ENCODE peak calls at places on chromosomes 3 and 15, in four cellular contexts. R is transverse colon, J is stomach, Q is HCT116. O is an unnamed sample.

GRCh38 chr3:60610441-60611112 is 640.7 kb downstream of the FHIT start:
- DNase-seq in R (peak), Q (no peak), J (peak), O (no peak)

GRCh38 chr3:160796089-160796812 is 40.2 kb downstream of the PPM1L start:
- DNase-seq in J (no peak), R (no peak), Q (no peak), O (no peak)

GRCh38 chr3:133711013-133711412 is 35.2 kb upstream of the TF start:
- DNase-seq in Q (no peak), J (no peak), R (no peak), O (no peak)

GRCh38 chr3:182486459-182486858 is 306.8 kb upstream of the ATP11B start:
- DNase-seq in Q (no peak), J (no peak), R (no peak), O (no peak)

GRCh38 chr3:15064299-15064834 is 748 bp downstream of the MRPS25 start:
- DNase-seq in J (no peak), Q (no peak), R (peak), O (no peak)

GRCh38 chr3:144660097-144660496 is 688.5 kb downstream of the DIPK2A start:
- DNase-seq in Q (no peak), J (no peak), R (no peak), O (no peak)

GRCh38 chr15:62857411-62857853 is 185.1 kb upstream of the TPM1 start:
- DNase-seq in Q (no peak), J (no peak), R (no peak), O (no peak)

GRCh38 chr3:43914269-43914668 is 223.5 kb downstream of the ABHD5 start:
- DNase-seq in R (no peak), Q (no peak), J (no peak), O (no peak)

GRCh38 chr3:102665183-102665582 is 230.4 kb downstream of the ZPLD1 start:
- DNase-seq in R (no peak), Q (no peak), J (no peak), O (no peak)

GRCh38 chr3:14489641-14490040 is 50.5 kb downstream of the GRIP2 start:
- DNase-seq in J (no peak), R (no peak), Q (no peak), O (no peak)

GRCh38 chr3:66483006-66483928 is 17.6 kb downstream of the LRIG1 start:
- DNase-seq in R (peak), J (peak), Q (no peak), O (no peak)

GRCh38 chr3:15360786-15361493 is 28.6 kb upstream of the SH3BP5 start:
- DNase-seq in J (no peak), Q (no peak), R (no peak), O (no peak)

GRCh38 chr3:12815719-12816118 is 19.2 kb downstream of the CAND2 start:
- DNase-seq in J (no peak), R (no peak), Q (no peak), O (no peak)

GRCh38 chr3:111585214-111585613 is 9.9 kb downstream of the ZBED2 start:
- DNase-seq in Q (peak), J (no peak), R (no peak), O (no peak)

GRCh38 chr15:73955851-73956250 is 29.6 kb downstream of the LOXL1 start:
- DNase-seq in R (no peak), Q (no peak), J (no peak), O (no peak)

GRCh38 chr15:75727851-75728715 is 15.4 kb upstream of the CSPG4 start:
- DNase-seq in Q (peak), R (peak), J (peak), O (no peak)

GRCh38 chr15:93040288-93041158 is 48.5 kb downstream of the RGMA start:
- DNase-seq in Q (no peak), R (no peak), J (no peak), O (no peak)

GRCh38 chr15:101000271-101000681 is 81.1 kb downstream of the LRRK1 start:
- DNase-seq in Q (no peak), R (no peak), J (no peak), O (no peak)

GRCh38 chr15:71066983-71067382 is 48.3 kb upstream of the THSD4 start:
- DNase-seq in R (no peak), Q (no peak), J (no peak), O (no peak)

GRCh38 chr15:48178612-48178931 is 477 bp upstream of the MYEF2 start:
- DNase-seq in J (no peak), Q (no peak), R (no peak), O (no peak)

GRCh38 chr3:124456506-124456905 is 273.7 kb upstream of the UMPS start:
- DNase-seq in Q (no peak), J (no peak), R (no peak), O (no peak)

GRCh38 chr3:15332405-15333098 is at the start of gene SH3BP5:
- DNase-seq in R (peak), Q (peak), J (peak), O (no peak)

GRCh38 chr3:69087030-69087791 is 2.5 kb downstream of the ARL6IP5 start:
- DNase-seq in Q (no peak), R (no peak), J (no peak), O (no peak)

DNA sequence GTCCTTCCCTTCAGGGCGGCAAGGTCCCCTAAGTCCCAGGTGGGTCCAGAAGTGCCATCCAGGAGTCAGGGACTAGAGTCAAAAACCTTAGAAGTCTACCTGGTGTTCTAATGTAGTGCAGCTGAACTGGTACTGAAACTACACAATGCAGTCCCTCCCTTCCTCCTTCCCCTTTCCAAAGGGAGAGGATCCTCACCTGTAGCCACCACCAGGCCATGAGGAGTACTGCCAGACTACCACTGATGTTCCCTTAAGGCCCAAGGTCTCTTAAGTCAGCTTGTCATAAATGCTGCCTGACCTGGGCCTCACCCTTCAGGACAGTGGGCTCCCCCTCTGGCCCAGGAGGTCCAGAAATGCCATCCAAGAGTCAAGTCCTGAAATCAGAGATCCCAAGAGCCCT is 98.9 kb downstream of the ULK4 start:
- DNase-seq in J (no peak), Q (peak), R (no peak), O (no peak)
- TF ChIP-seq CTCF in J (no peak), Q (peak), R (no peak), O (no peak)

GRCh38 chr3:169295126-169295525 is 368.4 kb downstream of the MECOM start:
- DNase-seq in J (no peak), R (no peak), Q (peak), O (no peak)
- TF ChIP-seq CTCF in J (no peak), R (peak), Q (peak), O (no peak)

GRCh38 chr3:100737334-100737733 is 28.0 kb downstream of the TFG start:
- DNase-seq in R (no peak), Q (no peak), J (no peak), O (no peak)
- TF ChIP-seq CTCF in R (peak), Q (peak), J (no peak), O (no peak)

DNA sequence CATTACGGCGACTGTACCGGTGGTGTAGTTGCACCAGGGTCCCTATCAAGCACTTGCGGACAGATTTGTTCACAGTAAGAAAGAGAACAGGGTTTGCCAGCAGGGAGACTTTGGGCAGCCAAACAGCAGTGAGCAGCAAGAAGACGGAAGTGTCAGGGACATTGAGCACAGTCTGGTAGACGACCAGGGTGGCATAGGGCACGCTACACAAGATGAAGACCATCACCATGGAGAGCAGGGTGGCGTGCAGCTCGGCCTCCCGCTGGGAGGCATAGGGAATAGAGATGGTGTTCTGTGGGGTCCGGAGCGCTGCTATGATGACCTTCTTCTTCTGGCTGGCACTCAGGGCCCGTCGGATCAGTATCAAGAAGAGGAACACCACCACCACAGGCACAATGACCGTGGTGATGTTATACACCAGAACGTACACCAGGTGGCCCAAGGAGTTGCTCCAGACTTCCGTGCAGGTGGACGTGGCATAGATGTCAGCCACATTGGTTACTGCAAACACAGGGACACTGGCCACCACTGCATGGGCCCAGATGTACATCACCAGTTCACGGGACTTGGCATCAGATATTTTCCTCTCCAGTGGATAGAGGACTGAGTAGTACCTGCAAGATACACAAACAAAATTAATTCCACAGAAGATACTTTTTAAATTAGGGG is 19.1 kb upstream of the FSIP1 start:
- DNase-seq in Q (peak), R (peak), J (peak), O (no peak)
- TF ChIP-seq CTCF in Q (peak), R (peak), J (peak), O (no peak)

GRCh38 chr15:78077053-78077859 is at the start of gene TBC1D2B:
- DNase-seq in Q (no peak), R (peak), J (peak), O (peak)

GRCh38 chr15:78079296-78080087 is 2.0 kb upstream of the TBC1D2B start:
- DNase-seq in J (no peak), Q (no peak), R (peak), O (no peak)

GRCh38 chr15:78075490-78076230 is 1.9 kb downstream of the TBC1D2B start:
- DNase-seq in Q (no peak), J (peak), R (peak), O (peak)

GRCh38 chr15:78077860-78078187 is 313 bp upstream of the TBC1D2B start:
- DNase-seq in Q (no peak), J (no peak), R (peak), O (no peak)

GRCh38 chr15:78076231-78077052 is 1.1 kb downstream of the TBC1D2B start:
- DNase-seq in R (no peak), Q (no peak), J (no peak), O (peak)
- TF ChIP-seq CTCF in R (no peak), Q (peak), J (no peak), O (no peak)